ENCODE peak calls at places on chromosome 2, in five cellular contexts. One of them, this sample, is unnamed.
A peak's percentile ranks its signal among the peaks of the same experiment; 100 is the strongest.

GRCh38 chr2:165953306-165953654 is 296 bp downstream of the TTC21B start:
- DNase-seq in K562: no peak
- DNase-seq in H1: no peak
- DNase-seq in SK-N-SH: no peak
- DNase-seq in GM12878: no peak
- DNase-seq in this sample: peak; percentile 54

GRCh38 chr2:111119004-111119846 is 1.5 kb upstream of the BCL2L11 start:
- DNase-seq in K562: no peak
- DNase-seq in H1: peak; percentile 66
- DNase-seq in SK-N-SH: no peak
- DNase-seq in GM12878: no peak
- DNase-seq in this sample: no peak

GRCh38 chr2:101431486-101431885 is 43.4 kb downstream of the RFX8 start:
- DNase-seq in K562: no peak
- DNase-seq in H1: no peak
- DNase-seq in SK-N-SH: no peak
- DNase-seq in GM12878: no peak
- DNase-seq in this sample: no peak

GRCh38 chr2:108412995-108413726 is 35.4 kb downstream of the SULT1C4 start:
- DNase-seq in K562: no peak
- DNase-seq in H1: no peak
- DNase-seq in SK-N-SH: peak; percentile 7
- DNase-seq in GM12878: no peak
- DNase-seq in this sample: peak; percentile 85

GRCh38 chr2:222280795-222281194 is 18.0 kb downstream of the PAX3 start:
- DNase-seq in K562: no peak
- DNase-seq in H1: no peak
- DNase-seq in SK-N-SH: no peak
- DNase-seq in GM12878: no peak
- DNase-seq in this sample: no peak

GRCh38 chr2:20615466-20616241 is 35.2 kb downstream of the HS1BP3 start:
- DNase-seq in K562: no peak
- DNase-seq in H1: no peak
- DNase-seq in SK-N-SH: no peak
- DNase-seq in GM12878: no peak
- DNase-seq in this sample: peak; percentile 71

GRCh38 chr2:68295523-68295922 is 24.2 kb downstream of the CNRIP1 start:
- DNase-seq in K562: no peak
- DNase-seq in H1: no peak
- DNase-seq in SK-N-SH: no peak
- DNase-seq in GM12878: no peak
- DNase-seq in this sample: no peak

GRCh38 chr2:72827495-72827894 is 1.7 kb upstream of the EXOC6B start:
- DNase-seq in K562: no peak
- DNase-seq in H1: no peak
- DNase-seq in SK-N-SH: no peak
- DNase-seq in GM12878: no peak
- DNase-seq in this sample: no peak

GRCh38 chr2:287471-287885 is 413 bp downstream of the ALKAL2 start:
- DNase-seq in K562: no peak
- DNase-seq in H1: peak; percentile 58
- DNase-seq in SK-N-SH: peak; percentile 87
- DNase-seq in GM12878: no peak
- DNase-seq in this sample: no peak

GRCh38 chr2:26776195-26776594 is 9.7 kb upstream of the CENPA start:
- DNase-seq in K562: no peak
- DNase-seq in H1: no peak
- DNase-seq in SK-N-SH: no peak
- DNase-seq in GM12878: no peak
- DNase-seq in this sample: no peak

GRCh38 chr2:26778507-26778906 is 7.3 kb upstream of the CENPA start:
- DNase-seq in K562: no peak
- DNase-seq in H1: no peak
- DNase-seq in SK-N-SH: no peak
- DNase-seq in GM12878: no peak
- DNase-seq in this sample: no peak

GRCh38 chr2:26782876-26783704 is 2.8 kb upstream of the CENPA start:
- DNase-seq in K562: no peak
- DNase-seq in H1: no peak
- DNase-seq in SK-N-SH: no peak
- DNase-seq in GM12878: no peak
- DNase-seq in this sample: peak; percentile 65

GRCh38 chr2:26780203-26780760 is 5.6 kb upstream of the CENPA start:
- DNase-seq in K562: no peak
- DNase-seq in H1: no peak
- DNase-seq in SK-N-SH: no peak
- DNase-seq in GM12878: no peak
- DNase-seq in this sample: no peak

DNA sequence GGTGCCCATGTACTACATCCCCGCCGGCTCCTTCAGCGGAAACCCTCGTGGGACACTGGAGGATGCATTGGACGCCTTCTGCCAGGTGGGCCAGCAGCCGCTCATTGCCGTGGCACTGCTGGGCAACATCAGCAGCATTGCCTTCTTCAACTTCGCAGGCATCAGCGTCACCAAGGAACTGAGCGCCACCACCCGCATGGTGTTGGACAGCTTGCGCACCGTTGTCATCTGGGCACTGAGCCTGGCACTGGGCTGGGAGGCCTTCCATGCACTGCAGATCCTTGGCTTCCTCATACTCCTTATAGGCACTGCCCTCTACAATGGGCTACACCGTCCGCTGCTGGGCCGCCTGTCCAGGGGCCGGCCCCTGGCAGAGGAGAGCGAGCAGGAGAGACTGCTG is 7.8 kb upstream of the CENPA start:
- DNase-seq in K562: no peak
- DNase-seq in H1: no peak
- DNase-seq in SK-N-SH: no peak
- DNase-seq in GM12878: no peak
- DNase-seq in this sample: no peak
- TF ChIP-seq JUND in K562: no peak
- TF ChIP-seq JUND in H1: no peak
- TF ChIP-seq JUND in SK-N-SH: no peak
- TF ChIP-seq JUND in GM12878: no peak
- TF ChIP-seq JUND in this sample: no peak

GRCh38 chr2:29113891-29114321 is 1.3 kb upstream of the CLIP4 start:
- DNase-seq in K562: no peak
- DNase-seq in H1: no peak
- DNase-seq in SK-N-SH: peak; percentile 78
- DNase-seq in GM12878: no peak
- DNase-seq in this sample: no peak

GRCh38 chr2:29114841-29115609 is at the start of gene CLIP4:
- DNase-seq in K562: peak; percentile 25
- DNase-seq in H1: peak; percentile 60
- DNase-seq in SK-N-SH: peak; percentile 92
- DNase-seq in GM12878: no peak
- DNase-seq in this sample: no peak

GRCh38 chr2:29113027-29113686 is 2.1 kb upstream of the CLIP4 start:
- DNase-seq in K562: no peak
- DNase-seq in H1: no peak
- DNase-seq in SK-N-SH: no peak
- DNase-seq in GM12878: no peak
- DNase-seq in this sample: peak; percentile 30

GRCh38 chr2:29115797-29116781 is 874 bp downstream of the CLIP4 start:
- DNase-seq in K562: no peak
- DNase-seq in H1: no peak
- DNase-seq in SK-N-SH: peak; percentile 68
- DNase-seq in GM12878: peak; percentile 78
- DNase-seq in this sample: no peak

GRCh38 chr2:29114514-29114840 is 738 bp upstream of the CLIP4 start:
- DNase-seq in K562: no peak
- DNase-seq in H1: no peak
- DNase-seq in SK-N-SH: peak; percentile 70
- DNase-seq in GM12878: no peak
- DNase-seq in this sample: no peak
- TF ChIP-seq CHD2 in K562: no peak
- TF ChIP-seq CHD2 in H1: no peak
- TF ChIP-seq CHD2 in SK-N-SH: peak; percentile 28
- TF ChIP-seq CHD2 in GM12878: no peak
- TF ChIP-seq CHD2 in this sample: no peak

DNA sequence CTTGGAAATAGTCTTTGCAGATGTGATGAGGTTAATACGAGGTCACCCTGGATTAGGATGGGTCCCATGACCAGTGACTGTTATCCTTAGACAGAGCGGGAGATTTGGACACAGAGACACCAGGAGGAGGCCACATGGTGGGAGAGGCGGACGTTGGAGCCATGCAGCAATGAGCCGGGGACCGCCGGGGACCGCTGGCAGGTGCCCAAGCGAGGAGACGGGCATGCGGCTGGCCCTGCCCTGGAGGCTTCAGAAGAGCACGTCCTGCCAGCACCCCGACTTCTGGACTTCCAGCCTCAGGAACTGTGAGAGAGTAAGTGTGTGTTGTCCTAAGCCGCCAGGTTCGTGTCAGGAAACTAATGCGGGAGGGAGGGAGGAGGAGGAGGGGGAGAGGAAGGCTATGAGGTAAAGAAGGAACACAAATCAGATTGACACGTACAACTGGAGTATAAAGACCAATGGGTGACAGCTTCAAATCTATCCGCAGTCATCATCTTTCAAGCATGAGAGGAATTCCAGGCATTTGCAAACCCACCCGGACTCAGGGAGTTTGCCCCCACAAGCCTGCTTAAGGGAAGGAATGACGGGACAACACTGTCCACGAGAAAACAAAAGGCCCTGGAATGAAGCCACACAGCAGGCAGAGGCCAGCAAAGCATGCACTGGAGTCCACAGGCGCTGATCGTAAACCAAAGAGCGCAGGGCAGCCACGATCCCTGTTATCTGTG is 11.6 kb upstream of the BOK start:
- DNase-seq in K562: no peak
- DNase-seq in H1: no peak
- DNase-seq in SK-N-SH: peak; percentile 52
- DNase-seq in GM12878: no peak
- DNase-seq in this sample: peak; percentile 90
- TF ChIP-seq JUND in K562: no peak
- TF ChIP-seq JUND in H1: no peak
- TF ChIP-seq JUND in SK-N-SH: no peak
- TF ChIP-seq JUND in GM12878: no peak
- TF ChIP-seq JUND in this sample: peak; percentile 83

GRCh38 chr2:8849322-8849721 is 11.9 kb upstream of the KIDINS220 start:
- DNase-seq in K562: no peak
- DNase-seq in H1: no peak
- DNase-seq in SK-N-SH: no peak
- DNase-seq in GM12878: no peak
- DNase-seq in this sample: no peak
- TF ChIP-seq CHD2 in K562: no peak
- TF ChIP-seq CHD2 in H1: no peak
- TF ChIP-seq CHD2 in SK-N-SH: no peak
- TF ChIP-seq CHD2 in GM12878: no peak
- TF ChIP-seq CHD2 in this sample: no peak

GRCh38 chr2:2492800-2493199 is 161.7 kb upstream of the MYT1L start:
- DNase-seq in K562: no peak
- DNase-seq in H1: no peak
- DNase-seq in SK-N-SH: no peak
- DNase-seq in GM12878: no peak
- DNase-seq in this sample: no peak
- TF ChIP-seq JUND in K562: no peak
- TF ChIP-seq JUND in H1: no peak
- TF ChIP-seq JUND in SK-N-SH: no peak
- TF ChIP-seq JUND in GM12878: no peak
- TF ChIP-seq JUND in this sample: no peak

GRCh38 chr2:64731746-64732145 is 78.0 kb upstream of the SERTAD2 start:
- DNase-seq in K562: no peak
- DNase-seq in H1: no peak
- DNase-seq in SK-N-SH: no peak
- DNase-seq in GM12878: no peak
- DNase-seq in this sample: no peak
- TF ChIP-seq CHD2 in K562: no peak
- TF ChIP-seq CHD2 in H1: no peak
- TF ChIP-seq CHD2 in SK-N-SH: no peak
- TF ChIP-seq CHD2 in GM12878: no peak
- TF ChIP-seq CHD2 in this sample: no peak

GRCh38 chr2:234292205-234292954 is 204.5 kb downstream of the ARL4C start:
- DNase-seq in K562: no peak
- DNase-seq in H1: no peak
- DNase-seq in SK-N-SH: no peak
- DNase-seq in GM12878: peak; percentile 80
- DNase-seq in this sample: no peak
- TF ChIP-seq JUND in K562: no peak
- TF ChIP-seq JUND in H1: no peak
- TF ChIP-seq JUND in SK-N-SH: no peak
- TF ChIP-seq JUND in GM12878: no peak
- TF ChIP-seq JUND in this sample: no peak

GRCh38 chr2:82968381-82968780 is 1490.7 kb downstream of the SUCLG1 start:
- DNase-seq in K562: no peak
- DNase-seq in H1: no peak
- DNase-seq in SK-N-SH: no peak
- DNase-seq in GM12878: no peak
- DNase-seq in this sample: no peak
- TF ChIP-seq CHD2 in K562: no peak
- TF ChIP-seq CHD2 in H1: no peak
- TF ChIP-seq CHD2 in SK-N-SH: no peak
- TF ChIP-seq CHD2 in GM12878: no peak
- TF ChIP-seq CHD2 in this sample: no peak

GRCh38 chr2:15584767-15585469 is 6.8 kb upstream of the DDX1 start:
- DNase-seq in K562: no peak
- DNase-seq in H1: no peak
- DNase-seq in SK-N-SH: no peak
- DNase-seq in GM12878: no peak
- DNase-seq in this sample: no peak

GRCh38 chr2:15591692-15592463 is at the start of gene DDX1:
- DNase-seq in K562: peak; percentile 87
- DNase-seq in H1: peak; percentile 94
- DNase-seq in SK-N-SH: peak; percentile 96
- DNase-seq in GM12878: peak; percentile 20
- DNase-seq in this sample: peak; percentile 80

GRCh38 chr2:15584316-15584715 is 7.4 kb upstream of the DDX1 start:
- DNase-seq in K562: no peak
- DNase-seq in H1: no peak
- DNase-seq in SK-N-SH: no peak
- DNase-seq in GM12878: no peak
- DNase-seq in this sample: no peak

GRCh38 chr2:15591373-15591691 is 336 bp upstream of the DDX1 start:
- DNase-seq in K562: no peak
- DNase-seq in H1: no peak
- DNase-seq in SK-N-SH: no peak
- DNase-seq in GM12878: no peak
- DNase-seq in this sample: no peak

GRCh38 chr2:15588329-15588919 is 3.2 kb upstream of the DDX1 start:
- DNase-seq in K562: peak; percentile 59
- DNase-seq in H1: peak; percentile 81
- DNase-seq in SK-N-SH: peak; percentile 78
- DNase-seq in GM12878: no peak
- DNase-seq in this sample: peak; percentile 67
- TF ChIP-seq JUND in K562: no peak
- TF ChIP-seq JUND in H1: no peak
- TF ChIP-seq JUND in SK-N-SH: no peak
- TF ChIP-seq JUND in GM12878: no peak
- TF ChIP-seq JUND in this sample: no peak